ENCODE peak calls at places on chromosome 17, in ten cellular contexts. J is endothelial cell of umbilical vein, W is MCF 10A, H is nephron progenitor cell, P is WTC11, G is choroid plexus epithelial cell, D is Calu3, B is ascending aorta, C is neural crest cell, M is OCI-LY7. Z is an unnamed sample.

GRCh38 chr17:62680541-62681052 is 53.1 kb downstream of the MRC2 start:
- DNase-seq in W (no peak), H (no peak), D (peak), B (no peak), J (no peak), P (no peak), C (no peak), G (no peak), M (no peak), Z (no peak)

GRCh38 chr17:58507123-58507634 is 7.3 kb downstream of the MTMR4 start:
- DNase-seq in D (no peak), C (no peak), B (no peak), G (peak), J (no peak), P (no peak), H (no peak), W (peak), M (no peak), Z (no peak)

GRCh38 chr17:37717627-37718382 is 27.1 kb downstream of the HNF1B start:
- DNase-seq in P (no peak), M (no peak), C (no peak), J (no peak), W (no peak), B (no peak), H (no peak), D (no peak), G (peak), Z (no peak)

GRCh38 chr17:30506423-30506822 is 29.2 kb downstream of the GOSR1 start:
- DNase-seq in M (no peak), J (no peak), D (no peak), W (no peak), P (no peak), B (no peak), C (no peak), H (no peak), G (no peak), Z (no peak)

GRCh38 chr17:2611627-2612026 is 18.2 kb downstream of the PAFAH1B1 start:
- DNase-seq in C (no peak), D (no peak), B (no peak), J (no peak), H (no peak), P (no peak), M (no peak), W (no peak), G (no peak), Z (no peak)

GRCh38 chr17:385195-385835 is 32.7 kb upstream of the RPH3AL start:
- DNase-seq in G (no peak), J (no peak), C (no peak), D (peak), H (peak), B (no peak), P (peak), M (peak), W (peak), Z (peak)

GRCh38 chr17:17815062-17815406 is 21.8 kb downstream of the SREBF1 start:
- DNase-seq in J (no peak), M (no peak), P (no peak), H (no peak), G (no peak), B (no peak), W (no peak), C (no peak), D (no peak), Z (no peak)

GRCh38 chr17:74749262-74750038 is 1.0 kb downstream of the NHERF1 start:
- DNase-seq in H (peak), W (no peak), G (no peak), D (peak), P (no peak), J (no peak), B (no peak), M (peak), C (no peak), Z (no peak)

GRCh38 chr17:20983359-20983637 is 59.5 kb downstream of the USP22 start:
- DNase-seq in D (no peak), B (no peak), J (no peak), P (no peak), H (no peak), W (no peak), C (no peak), G (no peak), M (no peak), Z (no peak)

GRCh38 chr17:34241062-34241461 is 14.0 kb upstream of the CCL2 start:
- DNase-seq in W (no peak), B (no peak), D (no peak), P (no peak), H (no peak), C (no peak), G (peak), J (peak), M (no peak), Z (no peak)

GRCh38 chr17:12667299-12667958 is 1.7 kb downstream of the MYOCD start:
- DNase-seq in P (peak), B (no peak), C (no peak), G (peak), H (peak), D (peak), J (peak), M (peak), W (peak), Z (peak)
- TF ChIP-seq CTCF in P (peak), B (peak), C (peak), G (peak), H (peak), D (no peak), J (no peak), M (peak), W (peak), Z (peak)

GRCh38 chr17:29389994-29390855 is at the start of gene TAOK1:
- DNase-seq in H (peak), B (peak), J (peak), G (peak), D (peak), P (peak), M (peak), W (peak), C (peak), Z (peak)
- TF ChIP-seq CTCF in H (no peak), B (no peak), J (no peak), G (no peak), D (no peak), P (no peak), M (no peak), W (no peak), C (no peak), Z (no peak)

GRCh38 chr17:39665642-39666221 is 583 bp downstream of the TCAP start:
- DNase-seq in C (no peak), D (peak), M (no peak), G (no peak), P (peak), B (no peak), H (no peak), W (peak), J (no peak), Z (no peak)
- TF ChIP-seq CTCF in C (no peak), D (no peak), M (no peak), G (peak), P (no peak), B (no peak), H (no peak), W (no peak), J (no peak), Z (no peak)

DNA sequence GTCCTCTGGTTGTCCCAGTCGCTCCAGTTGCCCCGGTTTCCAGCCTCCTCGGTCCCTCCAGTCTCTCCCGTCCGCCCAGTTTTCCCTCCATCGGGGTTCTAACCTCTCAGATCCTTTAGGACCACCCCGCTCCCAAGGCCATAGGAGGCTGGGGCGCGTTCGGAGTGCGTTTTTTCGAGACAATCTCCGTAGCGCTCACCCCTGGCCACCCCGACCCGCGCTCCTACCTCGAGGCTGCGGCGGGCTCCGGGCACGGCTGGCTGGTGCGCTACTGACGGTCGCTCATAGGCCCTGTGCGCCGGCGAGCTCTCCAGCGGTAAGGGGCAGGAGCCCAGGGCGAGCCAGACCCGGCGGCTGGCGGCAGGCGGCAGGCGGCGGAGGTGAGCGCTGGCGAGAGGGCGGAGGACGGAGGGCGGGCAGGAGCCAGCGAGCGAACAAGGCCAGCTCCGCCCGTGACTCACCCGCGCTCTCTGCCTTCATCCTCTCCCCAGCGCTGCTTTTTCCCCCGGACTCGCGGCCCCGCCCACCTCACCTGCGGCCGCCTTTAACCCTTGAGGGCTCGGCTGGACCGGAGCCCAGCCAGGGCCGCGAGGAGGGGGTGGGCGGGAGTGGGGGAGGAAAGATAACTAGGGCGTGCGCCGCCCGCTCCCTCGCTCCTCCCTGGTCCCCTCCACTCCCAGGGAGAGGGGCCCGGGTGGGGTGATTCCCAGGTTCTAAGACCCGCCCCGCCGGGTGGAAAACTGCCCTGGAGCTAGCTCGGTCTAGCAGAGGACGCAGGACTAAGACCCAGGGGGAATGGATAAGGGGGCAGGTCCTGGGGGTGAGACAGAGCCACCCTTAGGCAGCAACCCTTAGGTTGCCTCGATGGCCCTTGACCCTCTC is at the start of gene SP6:
- DNase-seq in H (peak), J (peak), M (no peak), G (peak), C (peak), W (peak), P (peak), B (no peak), D (peak), Z (peak)
- TF ChIP-seq CTCF in H (no peak), J (no peak), M (no peak), G (no peak), C (peak), W (peak), P (no peak), B (peak), D (peak), Z (peak)

DNA sequence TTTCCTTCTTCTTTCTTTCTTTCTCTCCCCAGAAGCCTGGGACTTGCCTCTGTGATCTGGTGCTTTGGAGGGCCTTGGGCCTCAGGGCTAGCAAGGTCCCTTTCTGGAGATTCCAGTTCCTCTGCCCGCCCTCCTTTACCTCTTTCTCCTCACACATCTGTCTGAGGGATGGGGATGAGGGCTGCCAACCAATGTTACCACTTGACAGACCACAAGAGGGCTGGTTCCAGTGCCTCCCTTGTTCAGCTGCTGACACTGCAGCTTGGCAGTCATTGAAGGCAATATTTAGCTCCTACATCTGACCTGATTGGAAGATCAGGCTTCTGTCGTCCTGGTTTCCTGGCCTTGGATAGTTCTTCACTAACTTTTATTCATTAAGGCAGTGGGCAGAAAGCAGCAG is 3.6 kb upstream of the ZNF652 start:
- DNase-seq in C (no peak), G (peak), W (no peak), M (peak), B (no peak), P (peak), H (no peak), J (no peak), D (peak), Z (no peak)
- TF ChIP-seq CTCF in C (peak), G (no peak), W (no peak), M (peak), B (peak), P (no peak), H (no peak), J (no peak), D (no peak), Z (peak)

DNA sequence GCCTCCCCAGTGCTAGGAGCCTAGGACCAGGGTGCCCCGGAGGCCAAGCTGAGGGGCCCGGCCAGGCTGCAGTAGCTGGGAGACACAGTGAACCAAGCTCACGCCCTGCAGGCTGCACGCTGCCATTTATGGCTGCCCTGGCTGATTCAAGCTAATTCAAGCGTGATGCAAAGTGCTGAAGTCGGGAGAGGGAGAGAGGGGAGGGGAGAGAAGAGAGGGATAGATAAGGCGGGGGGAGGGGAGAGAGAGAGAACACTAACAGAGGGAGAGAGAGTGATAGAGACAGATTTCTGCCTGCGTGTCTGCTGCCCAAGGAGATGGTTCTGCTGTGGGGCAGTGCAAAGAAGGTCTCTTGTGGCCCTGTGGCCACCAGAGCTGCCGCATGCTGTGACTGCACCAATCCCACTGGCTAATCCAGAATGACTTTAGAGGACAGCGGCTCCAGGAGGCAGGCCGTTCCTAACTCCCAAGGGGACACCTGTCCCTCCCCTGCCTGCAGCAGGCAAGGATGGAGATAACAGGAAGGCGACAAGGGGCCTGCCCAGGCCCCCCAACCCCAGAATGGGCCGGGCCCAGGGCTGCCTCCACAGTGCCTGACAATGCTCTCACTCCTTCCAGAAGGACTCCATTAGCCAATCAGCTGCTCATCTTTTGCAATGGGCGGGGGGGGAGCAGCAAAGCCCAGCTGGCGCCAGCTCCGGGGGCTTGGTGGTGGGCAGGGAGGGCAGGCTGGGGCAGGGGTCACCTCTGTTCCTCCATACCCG is 12.9 kb downstream of the MXRA7 start:
- DNase-seq in C (no peak), G (no peak), H (peak), B (no peak), P (no peak), W (no peak), J (no peak), D (no peak), M (no peak), Z (no peak)
- TF ChIP-seq CTCF in C (no peak), G (no peak), H (no peak), B (no peak), P (no peak), W (no peak), J (no peak), D (no peak), M (no peak), Z (no peak)

DNA sequence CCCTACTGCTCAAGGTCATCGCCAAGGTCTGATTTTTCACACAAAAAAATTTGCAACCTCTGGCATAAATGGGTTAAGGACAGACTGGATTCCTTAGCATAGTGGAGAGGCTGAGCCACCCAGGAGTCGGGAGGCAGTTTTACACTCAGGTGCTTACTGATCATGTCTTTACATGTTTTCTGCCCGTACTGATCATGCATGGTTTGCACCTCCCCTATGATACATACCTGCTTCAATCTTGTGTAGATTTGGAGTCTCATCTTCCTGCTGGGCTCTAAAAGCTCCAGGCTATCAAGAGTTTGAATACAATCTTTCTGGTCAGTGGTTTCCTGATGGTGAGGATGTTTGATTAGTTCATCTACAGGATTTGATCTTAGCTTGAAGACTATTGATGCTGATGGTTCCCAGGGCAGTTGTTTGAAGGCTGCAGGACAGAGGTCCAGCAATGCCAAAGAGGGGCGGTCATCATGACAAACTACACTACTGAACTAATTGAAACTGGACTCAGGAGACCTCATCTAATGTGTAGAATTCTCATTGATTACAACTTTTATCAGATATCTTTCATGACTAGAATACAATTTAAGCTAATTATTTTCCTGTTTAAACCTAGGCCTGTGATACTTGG is 6.9 kb downstream of the C1QBP start:
- DNase-seq in D (no peak), B (no peak), J (no peak), P (no peak), G (no peak), W (no peak), C (no peak), M (no peak), H (no peak), Z (no peak)
- TF ChIP-seq CTCF in D (no peak), B (no peak), J (no peak), P (no peak), G (no peak), W (no peak), C (no peak), M (no peak), H (no peak), Z (no peak)

DNA sequence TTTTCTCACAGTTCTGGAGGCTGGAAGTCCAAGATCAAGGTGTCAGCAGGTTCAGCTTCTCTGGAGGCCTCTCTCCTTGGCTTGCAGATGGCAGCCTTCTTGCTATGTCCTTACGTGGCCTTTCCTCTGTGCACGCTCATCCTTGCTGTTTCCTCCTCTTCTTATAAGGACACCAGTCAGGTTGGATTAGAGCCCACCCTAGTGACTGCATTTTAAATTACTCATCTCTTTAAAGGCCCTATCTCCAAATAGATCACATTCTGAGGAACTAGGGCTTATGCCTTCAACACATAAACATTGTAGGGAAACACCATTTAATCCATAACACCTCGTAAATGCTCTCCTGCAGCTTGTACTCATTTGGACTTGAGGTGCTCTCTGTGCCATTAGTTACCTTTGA is 36.3 kb downstream of the DHRS7C start:
- DNase-seq in D (no peak), G (no peak), B (no peak), J (no peak), W (no peak), C (no peak), M (no peak), P (no peak), H (no peak), Z (no peak)
- TF ChIP-seq CTCF in D (no peak), G (no peak), B (no peak), J (no peak), W (no peak), C (no peak), M (no peak), P (no peak), H (no peak), Z (no peak)

GRCh38 chr17:68580236-68580903 is 20.8 kb downstream of the FAM20A start:
- DNase-seq in W (peak), J (no peak), M (no peak), H (no peak), C (no peak), G (peak), B (no peak), D (no peak), P (no peak), Z (no peak)

GRCh38 chr17:68576137-68576536 is 25.0 kb downstream of the FAM20A start:
- DNase-seq in G (no peak), J (no peak), M (no peak), D (no peak), H (no peak), C (no peak), P (no peak), W (no peak), B (no peak), Z (no peak)

GRCh38 chr17:68579194-68579900 is 21.8 kb downstream of the FAM20A start:
- DNase-seq in W (no peak), B (no peak), H (no peak), P (no peak), C (no peak), G (no peak), D (no peak), M (no peak), J (no peak), Z (no peak)

GRCh38 chr17:68578236-68578635 is 22.9 kb downstream of the FAM20A start:
- DNase-seq in D (no peak), M (no peak), W (no peak), B (no peak), J (no peak), P (no peak), H (no peak), G (no peak), C (no peak), Z (no peak)

GRCh38 chr17:68576811-68577551 is 24.2 kb downstream of the FAM20A start:
- DNase-seq in J (no peak), W (no peak), M (peak), H (no peak), G (peak), B (no peak), P (no peak), D (no peak), C (no peak), Z (no peak)
- TF ChIP-seq CTCF in J (no peak), W (no peak), M (peak), H (no peak), G (no peak), B (no peak), P (no peak), D (no peak), C (no peak), Z (no peak)

GRCh38 chr17:78214016-78214705 is at the start of gene BIRC5:
- DNase-seq in G (peak), H (peak), P (peak), J (peak), B (peak), M (peak), W (peak), C (peak), D (peak), Z (peak)
- TF ChIP-seq CTCF in G (no peak), H (no peak), P (no peak), J (no peak), B (no peak), M (no peak), W (no peak), C (no peak), D (no peak), Z (no peak)